ENCODE peak calls at places on chromosomes 1 and 21, in nine cellular contexts. One of them, this sample, is unnamed.

GRCh38 chr21:40215941-40216340 is 348.7 kb downstream of the PCP4 start:
- DNase-seq in hippocampal formation: no peak
- DNase-seq in CD8-positive, alpha-beta T cell: no peak
- DNase-seq in lower lobe of right lung: no peak
- DNase-seq in NCI-H524: no peak
- DNase-seq in HuH-7: no peak
- DNase-seq in nucleus accumbens: no peak
- DNase-seq in stimulated activated CD4-positive, alpha-beta T cell treated with anti-CD3 and anti-CD28 coated beads, TNF-alpha, amount 100 ng/mL, for 48 hours: no peak
- DNase-seq in ecto neural progenitor cell: no peak
- DNase-seq in this sample: no peak

GRCh38 chr1:47507140-47507539 is 69.3 kb downstream of the FOXD2 start:
- DNase-seq in hippocampal formation: no peak
- DNase-seq in CD8-positive, alpha-beta T cell: no peak
- DNase-seq in lower lobe of right lung: no peak
- DNase-seq in NCI-H524: no peak
- DNase-seq in HuH-7: no peak
- DNase-seq in nucleus accumbens: no peak
- DNase-seq in stimulated activated CD4-positive, alpha-beta T cell treated with anti-CD3 and anti-CD28 coated beads, TNF-alpha, amount 100 ng/mL, for 48 hours: no peak
- DNase-seq in ecto neural progenitor cell: no peak
- DNase-seq in this sample: no peak

GRCh38 chr1:200668514-200669313 is 993 bp downstream of the DDX59 start:
- DNase-seq in hippocampal formation: no peak
- DNase-seq in CD8-positive, alpha-beta T cell: no peak
- DNase-seq in lower lobe of right lung: no peak
- DNase-seq in NCI-H524: no peak
- DNase-seq in HuH-7: no peak
- DNase-seq in nucleus accumbens: no peak
- DNase-seq in stimulated activated CD4-positive, alpha-beta T cell treated with anti-CD3 and anti-CD28 coated beads, TNF-alpha, amount 100 ng/mL, for 48 hours: no peak
- DNase-seq in ecto neural progenitor cell: no peak
- DNase-seq in this sample: no peak

GRCh38 chr21:39681257-39681656 is 63.7 kb upstream of the IGSF5 start:
- DNase-seq in hippocampal formation: no peak
- DNase-seq in CD8-positive, alpha-beta T cell: no peak
- DNase-seq in lower lobe of right lung: no peak
- DNase-seq in NCI-H524: no peak
- DNase-seq in HuH-7: no peak
- DNase-seq in nucleus accumbens: no peak
- DNase-seq in stimulated activated CD4-positive, alpha-beta T cell treated with anti-CD3 and anti-CD28 coated beads, TNF-alpha, amount 100 ng/mL, for 48 hours: no peak
- DNase-seq in ecto neural progenitor cell: no peak
- DNase-seq in this sample: no peak

GRCh38 chr1:167455786-167456446 is 62.4 kb downstream of the CD247 start:
- DNase-seq in hippocampal formation: peak
- DNase-seq in CD8-positive, alpha-beta T cell: no peak
- DNase-seq in lower lobe of right lung: no peak
- DNase-seq in NCI-H524: no peak
- DNase-seq in HuH-7: no peak
- DNase-seq in nucleus accumbens: no peak
- DNase-seq in stimulated activated CD4-positive, alpha-beta T cell treated with anti-CD3 and anti-CD28 coated beads, TNF-alpha, amount 100 ng/mL, for 48 hours: no peak
- DNase-seq in ecto neural progenitor cell: peak
- DNase-seq in this sample: no peak

GRCh38 chr1:203084588-203085527 is 954 bp downstream of the MYOG start:
- DNase-seq in hippocampal formation: no peak
- DNase-seq in CD8-positive, alpha-beta T cell: no peak
- DNase-seq in lower lobe of right lung: no peak
- DNase-seq in NCI-H524: no peak
- DNase-seq in HuH-7: peak
- DNase-seq in nucleus accumbens: no peak
- DNase-seq in stimulated activated CD4-positive, alpha-beta T cell treated with anti-CD3 and anti-CD28 coated beads, TNF-alpha, amount 100 ng/mL, for 48 hours: peak
- DNase-seq in ecto neural progenitor cell: peak
- DNase-seq in this sample: peak

GRCh38 chr1:229222081-229222480 is 48.8 kb upstream of the RAB4A start:
- DNase-seq in hippocampal formation: no peak
- DNase-seq in CD8-positive, alpha-beta T cell: no peak
- DNase-seq in lower lobe of right lung: no peak
- DNase-seq in NCI-H524: no peak
- DNase-seq in HuH-7: no peak
- DNase-seq in nucleus accumbens: no peak
- DNase-seq in stimulated activated CD4-positive, alpha-beta T cell treated with anti-CD3 and anti-CD28 coated beads, TNF-alpha, amount 100 ng/mL, for 48 hours: no peak
- DNase-seq in ecto neural progenitor cell: no peak
- DNase-seq in this sample: no peak

GRCh38 chr1:111402083-111402482 is 25.5 kb downstream of the OVGP1 start:
- DNase-seq in hippocampal formation: no peak
- DNase-seq in CD8-positive, alpha-beta T cell: no peak
- DNase-seq in lower lobe of right lung: no peak
- DNase-seq in NCI-H524: no peak
- DNase-seq in HuH-7: no peak
- DNase-seq in nucleus accumbens: no peak
- DNase-seq in stimulated activated CD4-positive, alpha-beta T cell treated with anti-CD3 and anti-CD28 coated beads, TNF-alpha, amount 100 ng/mL, for 48 hours: peak
- DNase-seq in ecto neural progenitor cell: no peak
- DNase-seq in this sample: peak

GRCh38 chr1:201253906-201254624 is 29.2 kb upstream of the PKP1 start:
- DNase-seq in hippocampal formation: no peak
- DNase-seq in CD8-positive, alpha-beta T cell: no peak
- DNase-seq in lower lobe of right lung: no peak
- DNase-seq in NCI-H524: no peak
- DNase-seq in HuH-7: no peak
- DNase-seq in nucleus accumbens: no peak
- DNase-seq in stimulated activated CD4-positive, alpha-beta T cell treated with anti-CD3 and anti-CD28 coated beads, TNF-alpha, amount 100 ng/mL, for 48 hours: no peak
- DNase-seq in ecto neural progenitor cell: peak
- DNase-seq in this sample: peak

GRCh38 chr21:42349420-42350075 is 1.2 kb downstream of the TFF2 start:
- DNase-seq in hippocampal formation: no peak
- DNase-seq in CD8-positive, alpha-beta T cell: no peak
- DNase-seq in lower lobe of right lung: no peak
- DNase-seq in NCI-H524: no peak
- DNase-seq in HuH-7: no peak
- DNase-seq in nucleus accumbens: no peak
- DNase-seq in stimulated activated CD4-positive, alpha-beta T cell treated with anti-CD3 and anti-CD28 coated beads, TNF-alpha, amount 100 ng/mL, for 48 hours: no peak
- DNase-seq in ecto neural progenitor cell: no peak
- DNase-seq in this sample: no peak

GRCh38 chr1:44700573-44700972 is 26.1 kb downstream of the ARMH1 start:
- DNase-seq in hippocampal formation: no peak
- DNase-seq in CD8-positive, alpha-beta T cell: no peak
- DNase-seq in lower lobe of right lung: no peak
- DNase-seq in NCI-H524: no peak
- DNase-seq in HuH-7: no peak
- DNase-seq in nucleus accumbens: no peak
- DNase-seq in stimulated activated CD4-positive, alpha-beta T cell treated with anti-CD3 and anti-CD28 coated beads, TNF-alpha, amount 100 ng/mL, for 48 hours: no peak
- DNase-seq in ecto neural progenitor cell: no peak
- DNase-seq in this sample: no peak

GRCh38 chr1:119606394-119606793 is 41.7 kb downstream of the ZNF697 start:
- DNase-seq in hippocampal formation: no peak
- DNase-seq in CD8-positive, alpha-beta T cell: no peak
- DNase-seq in lower lobe of right lung: no peak
- DNase-seq in NCI-H524: no peak
- DNase-seq in HuH-7: no peak
- DNase-seq in nucleus accumbens: no peak
- DNase-seq in stimulated activated CD4-positive, alpha-beta T cell treated with anti-CD3 and anti-CD28 coated beads, TNF-alpha, amount 100 ng/mL, for 48 hours: no peak
- DNase-seq in ecto neural progenitor cell: no peak
- DNase-seq in this sample: no peak

GRCh38 chr1:210250665-210250997 is 18.0 kb downstream of the SERTAD4 start:
- DNase-seq in hippocampal formation: peak
- DNase-seq in CD8-positive, alpha-beta T cell: no peak
- DNase-seq in lower lobe of right lung: no peak
- DNase-seq in NCI-H524: peak
- DNase-seq in HuH-7: no peak
- DNase-seq in nucleus accumbens: no peak
- DNase-seq in stimulated activated CD4-positive, alpha-beta T cell treated with anti-CD3 and anti-CD28 coated beads, TNF-alpha, amount 100 ng/mL, for 48 hours: no peak
- DNase-seq in ecto neural progenitor cell: peak
- DNase-seq in this sample: no peak

GRCh38 chr1:2934642-2935081 is 86.6 kb upstream of the ACTRT2 start:
- DNase-seq in hippocampal formation: no peak
- DNase-seq in CD8-positive, alpha-beta T cell: no peak
- DNase-seq in lower lobe of right lung: peak
- DNase-seq in NCI-H524: no peak
- DNase-seq in HuH-7: no peak
- DNase-seq in nucleus accumbens: no peak
- DNase-seq in stimulated activated CD4-positive, alpha-beta T cell treated with anti-CD3 and anti-CD28 coated beads, TNF-alpha, amount 100 ng/mL, for 48 hours: no peak
- DNase-seq in ecto neural progenitor cell: no peak
- DNase-seq in this sample: no peak

GRCh38 chr1:203208181-203208580 is 21.3 kb downstream of the CHIT1 start:
- DNase-seq in hippocampal formation: no peak
- DNase-seq in CD8-positive, alpha-beta T cell: no peak
- DNase-seq in lower lobe of right lung: no peak
- DNase-seq in NCI-H524: no peak
- DNase-seq in HuH-7: no peak
- DNase-seq in nucleus accumbens: no peak
- DNase-seq in stimulated activated CD4-positive, alpha-beta T cell treated with anti-CD3 and anti-CD28 coated beads, TNF-alpha, amount 100 ng/mL, for 48 hours: no peak
- DNase-seq in ecto neural progenitor cell: no peak
- DNase-seq in this sample: no peak

GRCh38 chr1:19376428-19377372 is 64.6 kb downstream of the SLC66A1 start:
- DNase-seq in hippocampal formation: no peak
- DNase-seq in CD8-positive, alpha-beta T cell: no peak
- DNase-seq in lower lobe of right lung: no peak
- DNase-seq in NCI-H524: no peak
- DNase-seq in HuH-7: no peak
- DNase-seq in nucleus accumbens: no peak
- DNase-seq in stimulated activated CD4-positive, alpha-beta T cell treated with anti-CD3 and anti-CD28 coated beads, TNF-alpha, amount 100 ng/mL, for 48 hours: no peak
- DNase-seq in ecto neural progenitor cell: no peak
- DNase-seq in this sample: no peak

GRCh38 chr1:30662291-30662840 is 61.0 kb downstream of the MATN1 start:
- DNase-seq in hippocampal formation: no peak
- DNase-seq in CD8-positive, alpha-beta T cell: no peak
- DNase-seq in lower lobe of right lung: no peak
- DNase-seq in NCI-H524: no peak
- DNase-seq in HuH-7: no peak
- DNase-seq in nucleus accumbens: no peak
- DNase-seq in stimulated activated CD4-positive, alpha-beta T cell treated with anti-CD3 and anti-CD28 coated beads, TNF-alpha, amount 100 ng/mL, for 48 hours: no peak
- DNase-seq in ecto neural progenitor cell: no peak
- DNase-seq in this sample: no peak

GRCh38 chr1:14880456-14881316 is 272.9 kb upstream of the TMEM51 start:
- DNase-seq in hippocampal formation: no peak
- DNase-seq in CD8-positive, alpha-beta T cell: no peak
- DNase-seq in lower lobe of right lung: no peak
- DNase-seq in NCI-H524: no peak
- DNase-seq in HuH-7: no peak
- DNase-seq in nucleus accumbens: no peak
- DNase-seq in stimulated activated CD4-positive, alpha-beta T cell treated with anti-CD3 and anti-CD28 coated beads, TNF-alpha, amount 100 ng/mL, for 48 hours: no peak
- DNase-seq in ecto neural progenitor cell: no peak
- DNase-seq in this sample: no peak

GRCh38 chr1:99645199-99645598 is 714 bp upstream of the PALMD start:
- DNase-seq in hippocampal formation: no peak
- DNase-seq in CD8-positive, alpha-beta T cell: no peak
- DNase-seq in lower lobe of right lung: no peak
- DNase-seq in NCI-H524: no peak
- DNase-seq in HuH-7: no peak
- DNase-seq in nucleus accumbens: no peak
- DNase-seq in stimulated activated CD4-positive, alpha-beta T cell treated with anti-CD3 and anti-CD28 coated beads, TNF-alpha, amount 100 ng/mL, for 48 hours: no peak
- DNase-seq in ecto neural progenitor cell: no peak
- DNase-seq in this sample: no peak

GRCh38 chr1:10979483-10979920 is 33.0 kb upstream of the TARDBP start:
- DNase-seq in hippocampal formation: peak
- DNase-seq in CD8-positive, alpha-beta T cell: no peak
- DNase-seq in lower lobe of right lung: no peak
- DNase-seq in NCI-H524: no peak
- DNase-seq in HuH-7: no peak
- DNase-seq in nucleus accumbens: peak
- DNase-seq in stimulated activated CD4-positive, alpha-beta T cell treated with anti-CD3 and anti-CD28 coated beads, TNF-alpha, amount 100 ng/mL, for 48 hours: no peak
- DNase-seq in ecto neural progenitor cell: no peak
- DNase-seq in this sample: no peak

GRCh38 chr1:232011961-232012360 is 385.4 kb downstream of the DISC1 start:
- DNase-seq in hippocampal formation: no peak
- DNase-seq in CD8-positive, alpha-beta T cell: no peak
- DNase-seq in lower lobe of right lung: no peak
- DNase-seq in NCI-H524: no peak
- DNase-seq in HuH-7: no peak
- DNase-seq in nucleus accumbens: no peak
- DNase-seq in stimulated activated CD4-positive, alpha-beta T cell treated with anti-CD3 and anti-CD28 coated beads, TNF-alpha, amount 100 ng/mL, for 48 hours: no peak
- DNase-seq in ecto neural progenitor cell: no peak
- DNase-seq in this sample: no peak

GRCh38 chr1:235102993-235103411 is 25.6 kb downstream of the TOMM20 start:
- DNase-seq in hippocampal formation: no peak
- DNase-seq in CD8-positive, alpha-beta T cell: peak
- DNase-seq in lower lobe of right lung: no peak
- DNase-seq in NCI-H524: no peak
- DNase-seq in HuH-7: no peak
- DNase-seq in nucleus accumbens: no peak
- DNase-seq in stimulated activated CD4-positive, alpha-beta T cell treated with anti-CD3 and anti-CD28 coated beads, TNF-alpha, amount 100 ng/mL, for 48 hours: no peak
- DNase-seq in ecto neural progenitor cell: peak
- DNase-seq in this sample: no peak

GRCh38 chr1:73623946-73624345 is 574.0 kb downstream of the LRRIQ3 start:
- DNase-seq in hippocampal formation: no peak
- DNase-seq in CD8-positive, alpha-beta T cell: no peak
- DNase-seq in lower lobe of right lung: no peak
- DNase-seq in NCI-H524: no peak
- DNase-seq in HuH-7: no peak
- DNase-seq in nucleus accumbens: no peak
- DNase-seq in stimulated activated CD4-positive, alpha-beta T cell treated with anti-CD3 and anti-CD28 coated beads, TNF-alpha, amount 100 ng/mL, for 48 hours: no peak
- DNase-seq in ecto neural progenitor cell: no peak
- DNase-seq in this sample: no peak

GRCh38 chr1:62356257-62356835 is 37.1 kb upstream of the KANK4 start:
- DNase-seq in hippocampal formation: no peak
- DNase-seq in CD8-positive, alpha-beta T cell: no peak
- DNase-seq in lower lobe of right lung: no peak
- DNase-seq in NCI-H524: no peak
- DNase-seq in HuH-7: no peak
- DNase-seq in nucleus accumbens: no peak
- DNase-seq in stimulated activated CD4-positive, alpha-beta T cell treated with anti-CD3 and anti-CD28 coated beads, TNF-alpha, amount 100 ng/mL, for 48 hours: no peak
- DNase-seq in ecto neural progenitor cell: no peak
- DNase-seq in this sample: no peak

GRCh38 chr1:41473738-41474362 is 10.6 kb downstream of the EDN2 start:
- DNase-seq in hippocampal formation: no peak
- DNase-seq in CD8-positive, alpha-beta T cell: no peak
- DNase-seq in lower lobe of right lung: no peak
- DNase-seq in NCI-H524: no peak
- DNase-seq in HuH-7: no peak
- DNase-seq in nucleus accumbens: no peak
- DNase-seq in stimulated activated CD4-positive, alpha-beta T cell treated with anti-CD3 and anti-CD28 coated beads, TNF-alpha, amount 100 ng/mL, for 48 hours: no peak
- DNase-seq in ecto neural progenitor cell: no peak
- DNase-seq in this sample: no peak

GRCh38 chr1:26215246-26215645 is 18.8 kb upstream of the CEP85 start:
- DNase-seq in hippocampal formation: no peak
- DNase-seq in CD8-positive, alpha-beta T cell: no peak
- DNase-seq in lower lobe of right lung: no peak
- DNase-seq in NCI-H524: no peak
- DNase-seq in HuH-7: no peak
- DNase-seq in nucleus accumbens: no peak
- DNase-seq in stimulated activated CD4-positive, alpha-beta T cell treated with anti-CD3 and anti-CD28 coated beads, TNF-alpha, amount 100 ng/mL, for 48 hours: no peak
- DNase-seq in ecto neural progenitor cell: no peak
- DNase-seq in this sample: no peak

GRCh38 chr21:28445081-28445830 is 547.4 kb downstream of the LTN1 start:
- DNase-seq in hippocampal formation: no peak
- DNase-seq in CD8-positive, alpha-beta T cell: no peak
- DNase-seq in lower lobe of right lung: no peak
- DNase-seq in NCI-H524: no peak
- DNase-seq in HuH-7: no peak
- DNase-seq in nucleus accumbens: no peak
- DNase-seq in stimulated activated CD4-positive, alpha-beta T cell treated with anti-CD3 and anti-CD28 coated beads, TNF-alpha, amount 100 ng/mL, for 48 hours: no peak
- DNase-seq in ecto neural progenitor cell: no peak
- DNase-seq in this sample: no peak